ENCODE peak calls at places on chromosome 5, in five cellular contexts. R, Q, L, G and X are unnamed samples.

GRCh38 chr5:98905857-98906688 is 22.7 kb downstream of the CHD1 start:
- DNase-seq in G (no peak), R (no peak), L (no peak), Q (no peak), X (no peak)

GRCh38 chr5:5387192-5387591 is 35.3 kb upstream of the ICE1 start:
- DNase-seq in L (no peak), G (no peak), R (no peak), Q (no peak), X (no peak)

GRCh38 chr5:152349683-152350526 is 55.2 kb downstream of the NMUR2 start:
- DNase-seq in L (no peak), Q (no peak), G (peak; percentile 33), R (peak; percentile 28), X (peak; percentile 33)

GRCh38 chr5:132872788-132873118 is 715 bp upstream of the LEAP2 start:
- DNase-seq in Q (no peak), R (no peak), L (no peak), G (no peak), X (no peak)

GRCh38 chr5:116905885-116906284 is 331.3 kb upstream of the SEMA6A start:
- DNase-seq in L (no peak), Q (no peak), R (no peak), G (no peak), X (no peak)

GRCh38 chr5:56055287-56055686 is 60.5 kb upstream of the IL6ST start:
- DNase-seq in L (no peak), R (no peak), Q (no peak), G (no peak), X (no peak)

GRCh38 chr5:157198277-157199058 is 17.8 kb downstream of the ITK start:
- DNase-seq in Q (no peak), G (no peak), L (no peak), R (no peak), X (no peak)

GRCh38 chr5:56506586-56506985 is 273.5 kb upstream of the ANKRD55 start:
- DNase-seq in G (no peak), L (no peak), R (no peak), Q (no peak), X (no peak)

GRCh38 chr5:62371409-62371808 is 32.3 kb downstream of the DIMT1 start:
- DNase-seq in R (no peak), Q (no peak), L (no peak), G (no peak), X (no peak)

GRCh38 chr5:105259581-105260217 is 1697.1 kb upstream of the NUDT12 start:
- DNase-seq in R (no peak), G (no peak), L (no peak), Q (no peak), X (no peak)

GRCh38 chr5:76544268-76544926 is 78.8 kb downstream of the F2RL2 start:
- DNase-seq in R (no peak), G (no peak), L (no peak), Q (no peak), X (peak; percentile 74)

GRCh38 chr5:180161420-180162303 is 47.3 kb downstream of the RASGEF1C start:
- DNase-seq in L (peak; percentile 61), G (no peak), R (no peak), Q (no peak), X (peak; percentile 52)

GRCh38 chr5:4215143-4215542 is 619.5 kb downstream of the IRX1 start:
- DNase-seq in G (no peak), L (no peak), R (no peak), Q (no peak), X (no peak)

GRCh38 chr5:80192507-80193241 is 63.2 kb downstream of the SERINC5 start:
- DNase-seq in G (no peak), R (no peak), Q (peak; percentile 55), L (peak; percentile 68), X (no peak)

GRCh38 chr5:130555429-130555828 is 609.6 kb downstream of the HINT1 start:
- DNase-seq in L (no peak), G (no peak), Q (no peak), R (no peak), X (no peak)

GRCh38 chr5:96256795-96257470 is 176.1 kb downstream of the PCSK1 start:
- DNase-seq in G (no peak), L (no peak), R (no peak), Q (no peak), X (no peak)

GRCh38 chr5:81787843-81788242 is 36.9 kb upstream of the SSBP2 start:
- DNase-seq in G (peak; percentile 43), R (no peak), Q (peak; percentile 85), L (peak; percentile 89), X (no peak)

GRCh38 chr5:67725591-67725990 is 490.0 kb upstream of the PIK3R1 start:
- DNase-seq in L (no peak), Q (no peak), R (no peak), G (no peak), X (no peak)

GRCh38 chr5:176578391-176578808 is 29.3 kb downstream of the CDHR2 start:
- DNase-seq in R (no peak), L (no peak), G (peak; percentile 86), Q (peak; percentile 27), X (peak; percentile 77)

GRCh38 chr5:62376064-62376463 is 27.6 kb downstream of the DIMT1 start:
- DNase-seq in Q (no peak), G (no peak), L (no peak), R (no peak), X (no peak)

GRCh38 chr5:102809033-102809432 is 53.9 kb downstream of the PAM start:
- DNase-seq in Q (no peak), L (no peak), G (no peak), R (no peak), X (no peak)

GRCh38 chr5:138641547-138642298 is 66.5 kb upstream of the HSPA9 start:
- DNase-seq in Q (peak; percentile 27), G (peak; percentile 80), R (peak; percentile 74), L (no peak), X (peak; percentile 64)

GRCh38 chr5:91383027-91383955 is at the start of gene ARRDC3:
- DNase-seq in G (peak; percentile 97), L (peak; percentile 98), R (peak; percentile 97), Q (peak; percentile 96), X (peak; percentile 98)

GRCh38 chr5:68875351-68875750 is 218.5 kb upstream of the SLC30A5 start:
- DNase-seq in R (no peak), G (no peak), Q (no peak), L (no peak), X (no peak)

GRCh38 chr5:39657943-39658342 is 233.2 kb upstream of the DAB2 start:
- DNase-seq in Q (no peak), G (no peak), R (no peak), L (no peak), X (no peak)

GRCh38 chr5:109816732-109817131 is 127.0 kb downstream of the MAN2A1 start:
- DNase-seq in Q (no peak), R (no peak), L (no peak), G (no peak), X (no peak)

DNA sequence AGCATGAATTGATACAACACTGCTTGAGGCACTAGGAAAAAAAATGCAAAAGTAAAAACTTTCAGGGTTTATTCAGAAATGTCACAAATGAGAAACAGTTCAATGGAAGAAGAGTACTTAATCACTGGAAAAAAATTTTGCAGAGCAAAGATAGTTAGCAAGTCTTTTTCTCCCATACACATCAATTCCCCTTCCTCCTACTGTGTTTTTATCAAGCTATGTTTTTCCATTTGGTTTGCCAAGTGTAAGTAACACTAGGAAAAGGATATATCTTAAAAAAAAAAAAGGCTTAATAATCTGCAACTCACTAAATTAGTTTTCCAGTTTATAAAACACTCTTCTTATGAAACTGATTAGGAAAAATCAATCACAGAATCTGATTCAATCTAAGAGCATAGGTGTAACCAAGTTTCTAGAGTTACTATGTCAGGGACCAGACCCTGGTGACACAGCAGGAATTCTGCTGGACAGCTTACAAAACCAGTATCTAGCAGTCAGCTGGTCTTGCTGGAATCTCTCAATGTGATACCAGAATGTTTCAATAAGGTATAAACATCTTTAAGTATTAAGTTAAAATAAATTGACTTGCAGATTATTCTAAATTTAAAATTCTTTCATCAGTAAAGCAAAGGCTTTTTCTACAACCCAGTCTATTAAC is 34.7 kb downstream of the RNF145 start:
- DNase-seq in Q (no peak), G (peak; percentile 27), R (no peak), L (no peak), X (no peak)
- H3K4me3 ChIP-seq in Q (no peak overlapping the region), G (no peak overlapping the region), R (no peak overlapping the region), L (no peak overlapping the region), X (no peak overlapping the region)

DNA sequence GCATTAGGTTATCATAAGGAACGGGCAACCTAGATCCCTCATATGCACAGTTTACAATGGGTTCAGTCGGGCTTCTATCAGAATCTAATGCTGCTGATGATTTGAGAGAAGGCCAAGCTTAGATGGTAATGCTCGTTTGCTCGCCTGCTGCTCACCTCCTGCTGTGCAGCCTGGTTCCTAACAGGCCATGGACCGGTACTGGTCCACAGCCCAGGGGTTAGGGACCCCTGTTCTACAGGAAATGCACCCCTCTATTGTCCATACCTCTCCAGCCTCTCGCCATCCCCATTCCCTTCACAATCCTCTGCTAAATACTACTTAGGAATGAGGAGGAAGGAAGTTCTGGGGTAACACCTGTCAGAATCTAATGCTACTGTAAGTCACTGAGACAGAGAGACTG is 75.1 kb downstream of the OXCT1 start:
- DNase-seq in R (no peak), Q (no peak), L (no peak), G (no peak), X (no peak)
- H3K4me1 ChIP-seq in R (peaks cover 30% of the 10 kb centered on the region), Q (peaks cover 10% of the 10 kb centered on the region), L (peaks cover 24% of the 10 kb centered on the region), G (peaks cover 12% of the 10 kb centered on the region), X (no peaks in the 10 kb centered on the region)

GRCh38 chr5:73497537-73498056 is 645 bp upstream of the BTF3 start:
- DNase-seq in Q (no peak), R (no peak), G (no peak), L (no peak), X (no peak)

GRCh38 chr5:73498057-73498992 is at the start of gene BTF3:
- DNase-seq in L (peak; percentile 97), Q (peak; percentile 94), R (peak; percentile 96), G (peak; percentile 93), X (peak; percentile 90)

GRCh38 chr5:73499187-73499586 is 945 bp downstream of the BTF3 start:
- DNase-seq in Q (no peak), G (no peak), L (no peak), R (no peak), X (no peak)

GRCh38 chr5:73501406-73501805 is 3.2 kb downstream of the BTF3 start:
- DNase-seq in R (no peak), G (no peak), L (no peak), Q (no peak), X (no peak)

DNA sequence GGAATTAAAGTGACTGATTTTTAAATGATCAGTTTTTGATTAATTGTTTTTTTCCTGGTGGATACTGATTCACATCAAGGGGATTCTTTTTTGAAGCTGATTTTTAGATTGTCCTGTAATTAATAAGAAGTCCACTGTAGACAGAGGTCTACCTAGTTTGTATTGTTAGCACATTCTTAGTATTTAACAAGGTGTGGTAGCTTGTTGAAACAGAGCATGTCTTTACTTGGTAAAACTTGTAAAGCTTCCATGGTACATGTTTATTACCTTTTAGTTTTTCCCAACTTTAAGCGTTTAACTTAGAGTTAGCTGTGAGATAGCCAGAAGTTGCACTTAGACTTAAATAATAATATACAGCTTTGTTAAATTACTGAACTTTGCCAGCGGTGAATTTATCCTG is 1.5 kb downstream of the BTF3 start:
- DNase-seq in G (no peak), R (no peak), L (no peak), Q (no peak), X (no peak)
- H3K4me3 ChIP-seq in G (peak overlapping the region; percentile 91), R (peak overlapping the region; percentile 89), L (peak overlapping the region; percentile 64), Q (peak overlapping the region; percentile 60), X (peak overlapping the region; percentile 85)

DNA sequence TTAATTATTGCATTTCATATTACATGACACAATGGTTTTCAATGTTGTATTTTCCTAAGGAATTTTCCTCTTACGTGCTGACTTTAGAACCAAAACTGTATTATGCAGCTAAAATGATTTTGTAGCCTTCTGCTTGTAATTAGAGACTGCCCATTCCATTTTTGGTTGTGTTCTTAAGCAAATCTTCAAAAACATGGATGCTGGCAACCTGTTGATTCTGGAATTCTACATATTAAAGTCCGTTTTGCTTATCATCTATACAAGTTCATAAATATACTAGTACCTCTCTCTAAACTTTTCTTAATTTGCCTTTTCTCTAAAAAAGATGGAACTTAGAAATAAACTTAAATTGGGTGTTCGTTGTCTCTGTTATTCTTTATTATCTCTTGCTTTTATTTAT is 88.3 kb downstream of the NR3C1 start:
- DNase-seq in R (no peak), G (no peak), Q (no peak), L (no peak), X (no peak)
- H3K4me1 ChIP-seq in R (peaks cover 82% of the 10 kb centered on the region), G (peaks cover 49% of the 10 kb centered on the region), Q (peaks cover 4% of the 10 kb centered on the region), L (peaks cover 48% of the 10 kb centered on the region), X (peaks cover 15% of the 10 kb centered on the region)